ENCODE peak calls at places on chromosomes 5 and 9, in seven cellular contexts. O is NCI-H1930, Q is GM20000, P is RCC 7860, K is AG10803, D is AG08395, A is psoas muscle. C is an unnamed sample.

GRCh38 chr9:136482046-136482792 is 621 bp downstream of the SEC16A start:
- DNase-seq in O (no peak), Q (no peak), P (peak), K (peak), D (peak), A (no peak), C (peak)

GRCh38 chr9:91558879-91559278 is 135.2 kb upstream of the NFIL3 start:
- DNase-seq in O (no peak), Q (no peak), P (no peak), K (peak), D (no peak), A (no peak), C (no peak)

GRCh38 chr5:147369742-147370374 is 135.0 kb downstream of the STK32A start:
- DNase-seq in O (no peak), Q (no peak), P (peak), K (peak), D (peak), A (no peak), C (peak)

GRCh38 chr5:179953934-179954833 is 46.5 kb upstream of the TBC1D9B start:
- DNase-seq in O (no peak), Q (no peak), P (no peak), K (peak), D (no peak), A (no peak), C (no peak)

GRCh38 chr5:1751026-1751863 is 48.4 kb downstream of the MRPL36 start:
- DNase-seq in O (no peak), Q (no peak), P (no peak), K (no peak), D (no peak), A (no peak), C (no peak)

GRCh38 chr9:129509508-129509907 is 111.4 kb downstream of the C9orf50 start:
- DNase-seq in O (no peak), Q (no peak), P (peak), K (peak), D (peak), A (no peak), C (peak)

GRCh38 chr9:137411670-137412380 is 11.1 kb downstream of the EXD3 start:
- DNase-seq in O (no peak), Q (peak), P (peak), K (peak), D (peak), A (peak), C (peak)

GRCh38 chr5:79561525-79561893 is 47.6 kb upstream of the HOMER1 start:
- DNase-seq in O (no peak), Q (no peak), P (no peak), K (no peak), D (no peak), A (no peak), C (no peak)

GRCh38 chr9:127838375-127839078 is 15.9 kb downstream of the ENG start:
- DNase-seq in O (no peak), Q (no peak), P (peak), K (peak), D (peak), A (peak), C (peak)

GRCh38 chr5:132417010-132417439 is 47.5 kb downstream of the SLC22A5 start:
- DNase-seq in O (no peak), Q (no peak), P (no peak), K (no peak), D (no peak), A (no peak), C (no peak)

GRCh38 chr9:37102476-37102875 is 17.9 kb upstream of the ZCCHC7 start:
- DNase-seq in O (no peak), Q (no peak), P (no peak), K (no peak), D (no peak), A (no peak), C (no peak)

GRCh38 chr9:22079873-22080341 is 70.8 kb upstream of the CDKN2B start:
- DNase-seq in O (no peak), Q (peak), P (no peak), K (peak), D (peak), A (no peak), C (peak)

GRCh38 chr5:67855523-67855922 is 360.0 kb upstream of the PIK3R1 start:
- DNase-seq in O (no peak), Q (no peak), P (no peak), K (no peak), D (no peak), A (no peak), C (no peak)

GRCh38 chr9:126373241-126373640 is 46.6 kb downstream of the MVB12B start:
- DNase-seq in O (no peak), Q (no peak), P (no peak), K (peak), D (peak), A (no peak), C (peak)

GRCh38 chr9:16728128-16728505 is 142.4 kb downstream of the BNC2 start:
- DNase-seq in O (no peak), Q (no peak), P (peak), K (no peak), D (no peak), A (no peak), C (no peak)

GRCh38 chr9:133656211-133657119 is 20.3 kb downstream of the DBH start:
- DNase-seq in O (no peak), Q (no peak), P (no peak), K (no peak), D (no peak), A (no peak), C (no peak)

GRCh38 chr5:5316333-5316732 is 106.1 kb upstream of the ICE1 start:
- DNase-seq in O (no peak), Q (no peak), P (peak), K (peak), D (no peak), A (no peak), C (peak)

GRCh38 chr5:161530700-161531099 is 15.8 kb downstream of the GABRB2 start:
- DNase-seq in O (no peak), Q (no peak), P (no peak), K (no peak), D (no peak), A (no peak), C (no peak)

GRCh38 chr9:120418315-120418714 is 161.7 kb downstream of the CDK5RAP2 start:
- DNase-seq in O (no peak), Q (no peak), P (no peak), K (no peak), D (no peak), A (no peak), C (no peak)

GRCh38 chr5:14664270-14665109 is at the start of gene OTULIN:
- DNase-seq in O (peak), Q (peak), P (peak), K (peak), D (peak), A (peak), C (peak)

GRCh38 chr5:170427672-170428236 is 38.6 kb upstream of the KCNMB1 start:
- DNase-seq in O (no peak), Q (no peak), P (no peak), K (no peak), D (no peak), A (no peak), C (no peak)

GRCh38 chr5:111119856-111120255 is 27.7 kb downstream of the WDR36 start:
- DNase-seq in O (no peak), Q (no peak), P (no peak), K (no peak), D (no peak), A (no peak), C (no peak)

GRCh38 chr5:35159370-35159742 is 70.9 kb downstream of the PRLR start:
- DNase-seq in O (no peak), Q (no peak), P (no peak), K (peak), D (no peak), A (peak), C (peak)

GRCh38 chr9:92312887-92313623 is 12.1 kb downstream of the NOL8 start:
- DNase-seq in O (no peak), Q (no peak), P (no peak), K (no peak), D (no peak), A (no peak), C (no peak)

GRCh38 chr5:144085381-144085780 is 85.1 kb downstream of the YIPF5 start:
- DNase-seq in O (no peak), Q (no peak), P (no peak), K (no peak), D (no peak), A (no peak), C (no peak)

GRCh38 chr9:71223953-71224538 is 102.6 kb upstream of the TRPM3 start:
- DNase-seq in O (no peak), Q (no peak), P (no peak), K (peak), D (no peak), A (no peak), C (no peak)

GRCh38 chr5:29899583-29899982 is 1293.9 kb upstream of the CDH6 start:
- DNase-seq in O (no peak), Q (no peak), P (no peak), K (no peak), D (no peak), A (no peak), C (no peak)

GRCh38 chr9:2955616-2956015 is 111.7 kb upstream of the PUM3 start:
- DNase-seq in O (no peak), Q (no peak), P (no peak), K (no peak), D (no peak), A (no peak), C (no peak)

GRCh38 chr9:110161940-110162339 is 46.0 kb downstream of the C9orf152 start:
- DNase-seq in O (no peak), Q (no peak), P (no peak), K (no peak), D (no peak), A (no peak), C (no peak)

GRCh38 chr9:122900791-122901190 is 4.4 kb downstream of the RC3H2 start:
- DNase-seq in O (no peak), Q (peak), P (no peak), K (peak), D (no peak), A (no peak), C (peak)

GRCh38 chr9:97543568-97543967 is 42.1 kb downstream of the TMOD1 start:
- DNase-seq in O (no peak), Q (no peak), P (peak), K (no peak), D (no peak), A (no peak), C (no peak)

GRCh38 chr5:32329395-32329834 is 16.7 kb upstream of the MTMR12 start:
- DNase-seq in O (peak), Q (peak), P (peak), K (peak), D (peak), A (peak), C (peak)

GRCh38 chr5:179232091-179232490 is 113.2 kb downstream of the ADAMTS2 start:
- DNase-seq in O (no peak), Q (no peak), P (no peak), K (no peak), D (no peak), A (no peak), C (no peak)

GRCh38 chr5:116573617-116574431 is 799 bp downstream of the SEMA6A start:
- DNase-seq in O (no peak), Q (peak), P (no peak), K (no peak), D (no peak), A (no peak), C (peak)

GRCh38 chr9:2107906-2108451 is 92.8 kb downstream of the SMARCA2 start:
- DNase-seq in O (no peak), Q (no peak), P (no peak), K (no peak), D (no peak), A (no peak), C (no peak)

GRCh38 chr9:137218754-137219271 is 3.2 kb downstream of the RNF208 start:
- DNase-seq in O (no peak), Q (no peak), P (peak), K (no peak), D (no peak), A (no peak), C (no peak)

GRCh38 chr9:125486109-125486508 is 220.9 kb downstream of the MAPKAP1 start:
- DNase-seq in O (no peak), Q (no peak), P (no peak), K (no peak), D (no peak), A (no peak), C (peak)

C was measured in GM03348.